ENCODE peak calls at places on chromosome 13, in seven cellular contexts. Q is H1, O is mesendoderm, U is H9, B is IMR-90, H is mesenchymal stem cell, T is trophoblast cell. V is an unnamed sample.
A peak's percentile ranks its signal among the peaks of the same experiment; 100 is the strongest.

GRCh38 chr13:28022848-28023518 is 34.5 kb upstream of the URAD start:
- DNase-seq in Q (peak; percentile 58), T (no peak), B (peak; percentile 46), O (peak; percentile 64), U (peak; percentile 39), H (no peak), V (peak; percentile 12)

GRCh38 chr13:110495376-110495775 is 66.1 kb downstream of the RAB20 start:
- DNase-seq in O (no peak), H (no peak), U (no peak), Q (no peak), T (no peak), B (no peak), V (no peak)

GRCh38 chr13:105139048-105139379 is 1396.4 kb downstream of the EFNB2 start:
- DNase-seq in B (no peak), U (no peak), O (no peak), Q (no peak), H (no peak), T (no peak), V (no peak)

GRCh38 chr13:67990868-67991267 is 760.7 kb upstream of the PCDH9 start:
- DNase-seq in U (no peak), Q (no peak), T (no peak), O (no peak), H (no peak), B (no peak), V (no peak)

GRCh38 chr13:78609464-78610205 is 6.3 kb upstream of the POU4F1 start:
- DNase-seq in T (no peak), H (no peak), O (peak; percentile 65), B (no peak), U (peak; percentile 72), Q (peak; percentile 72), V (peak; percentile 48)

GRCh38 chr13:93786846-93787245 is 560.2 kb downstream of the GPC6 start:
- DNase-seq in O (no peak), B (no peak), Q (no peak), U (no peak), T (no peak), H (peak; percentile 33), V (no peak)

GRCh38 chr13:91126806-91127205 is 220.7 kb upstream of the MIR17HG start:
- DNase-seq in B (no peak), T (no peak), U (no peak), O (no peak), Q (no peak), H (peak; percentile 6), V (no peak)

GRCh38 chr13:44951184-44951583 is 38.1 kb downstream of the NUFIP1 start:
- DNase-seq in T (no peak), U (no peak), B (peak; percentile 43), Q (no peak), H (no peak), O (no peak), V (no peak)

GRCh38 chr13:101115762-101116161 is 300.5 kb downstream of the NALCN start:
- DNase-seq in H (peak; percentile 28), T (no peak), O (peak; percentile 80), Q (no peak), U (peak; percentile 36), B (no peak), V (no peak)

GRCh38 chr13:100131863-100132574 is 43.1 kb downstream of the PCCA start:
- DNase-seq in H (peak; percentile 93), U (no peak), T (peak; percentile 7), O (peak; percentile 61), Q (no peak), B (peak; percentile 96), V (no peak)

GRCh38 chr13:32639502-32640105 is 53.4 kb downstream of the PDS5B start:
- DNase-seq in T (peak; percentile 30), U (no peak), H (peak; percentile 67), Q (no peak), O (peak; percentile 71), B (peak; percentile 77), V (peak; percentile 12)

GRCh38 chr13:113928701-113929627 is 44.9 kb downstream of the C13orf46 start:
- DNase-seq in B (peak; percentile 69), U (peak; percentile 22), T (no peak), Q (no peak), O (no peak), H (peak; percentile 62), V (no peak)

GRCh38 chr13:90445179-90445578 is 902.3 kb upstream of the MIR17HG start:
- DNase-seq in B (peak; percentile 90), O (peak; percentile 90), T (peak; percentile 64), U (peak; percentile 38), H (peak; percentile 68), Q (no peak), V (peak; percentile 15)

GRCh38 chr13:32905063-32905863 is 111.0 kb upstream of the KL start:
- DNase-seq in T (no peak), Q (no peak), O (peak; percentile 6), B (peak; percentile 3), U (no peak), H (no peak), V (no peak)

GRCh38 chr13:112747256-112747655 is 57.4 kb downstream of the ATP11A start:
- DNase-seq in T (no peak), O (no peak), B (no peak), U (no peak), Q (no peak), H (no peak), V (no peak)

GRCh38 chr13:113272791-113273190 is 24.2 kb upstream of the LAMP1 start:
- DNase-seq in U (no peak), B (no peak), Q (no peak), H (no peak), T (peak; percentile 29), O (no peak), V (no peak)

GRCh38 chr13:107138468-107138867 is 570.5 kb upstream of the ARGLU1 start:
- DNase-seq in H (no peak), O (peak; percentile 53), U (no peak), T (no peak), B (no peak), Q (no peak), V (no peak)

GRCh38 chr13:112469071-112469745 is 93.1 kb downstream of the SPACA7 start:
- DNase-seq in H (no peak), O (no peak), T (no peak), U (no peak), Q (peak; percentile 26), B (no peak), V (no peak)

GRCh38 chr13:108342369-108343289 is 73.1 kb downstream of the TNFSF13B start:
- DNase-seq in U (no peak), H (peak; percentile 38), T (no peak), B (peak; percentile 35), O (peak; percentile 48), Q (no peak), V (peak; percentile 14)

GRCh38 chr13:87274209-87274819 is 396.9 kb upstream of the SLITRK5 start:
- DNase-seq in T (peak; percentile 7), Q (peak; percentile 72), O (peak; percentile 77), B (peak; percentile 47), U (peak; percentile 36), H (peak; percentile 57), V (peak; percentile 60)

GRCh38 chr13:34817246-34817645 is 124.8 kb upstream of the NBEA start:
- DNase-seq in O (no peak), Q (no peak), B (no peak), T (peak; percentile 2), H (no peak), U (no peak), V (no peak)
- H2BK5ac ChIP-seq in O (no peak overlapping the region), Q (no peak overlapping the region), B (no peak overlapping the region), T (no peak overlapping the region), H (no peak overlapping the region), U (no peak overlapping the region), V (no peak overlapping the region)

GRCh38 chr13:46555722-46556121 is 2.8 kb downstream of the LRCH1 start:
- DNase-seq in T (no peak), O (no peak), B (no peak), U (no peak), H (no peak), Q (no peak), V (no peak)
- H2BK5ac ChIP-seq in T (no peak overlapping the region), O (no peak overlapping the region), B (no peak overlapping the region), U (no peak overlapping the region), H (no peak overlapping the region), Q (no peak overlapping the region), V (no peak overlapping the region)

GRCh38 chr13:76697277-76697676 is 188.9 kb downstream of the KCTD12 start:
- DNase-seq in O (no peak), H (peak; percentile 50), Q (no peak), T (no peak), U (no peak), B (no peak), V (no peak)
- H2BK5ac ChIP-seq in O (no peak overlapping the region), H (no peak overlapping the region), Q (no peak overlapping the region), T (peak overlapping the region; percentile 92), U (no peak overlapping the region), B (no peak overlapping the region), V (no peak overlapping the region)

GRCh38 chr13:73200432-73200831 is 141.6 kb downstream of the KLF5 start:
- DNase-seq in U (no peak), B (peak; percentile 49), H (no peak), O (no peak), Q (no peak), T (no peak), V (no peak)
- H2BK5ac ChIP-seq in U (no peak overlapping the region), B (no peak overlapping the region), H (no peak overlapping the region), O (no peak overlapping the region), Q (no peak overlapping the region), T (no peak overlapping the region), V (no peak overlapping the region)

GRCh38 chr13:103328899-103329298 is 262.7 kb upstream of the SLC10A2 start:
- DNase-seq in Q (no peak), B (no peak), T (no peak), U (no peak), O (no peak), H (no peak), V (no peak)
- H2BK5ac ChIP-seq in Q (no peak overlapping the region), B (no peak overlapping the region), T (no peak overlapping the region), U (no peak overlapping the region), O (no peak overlapping the region), H (no peak overlapping the region), V (no peak overlapping the region)

GRCh38 chr13:24699541-24699940 is 19.3 kb downstream of the ATP12A start:
- DNase-seq in Q (no peak), H (no peak), B (no peak), T (no peak), U (no peak), O (no peak), V (no peak)
- H2BK5ac ChIP-seq in Q (no peak overlapping the region), H (no peak overlapping the region), B (no peak overlapping the region), T (no peak overlapping the region), U (no peak overlapping the region), O (no peak overlapping the region), V (no peak overlapping the region)

GRCh38 chr13:75489502-75490263 is 7.7 kb upstream of the TBC1D4 start:
- DNase-seq in O (no peak), U (no peak), B (peak; percentile 69), H (peak; percentile 92), Q (no peak), T (peak; percentile 54), V (no peak)
- H2BK5ac ChIP-seq in O (no peak overlapping the region), U (no peak overlapping the region), B (no peak overlapping the region), H (no peak overlapping the region), Q (no peak overlapping the region), T (no peak overlapping the region), V (no peak overlapping the region)

GRCh38 chr13:26555413-26555812 is 2.1 kb upstream of the WASF3 start:
- DNase-seq in T (no peak), U (no peak), O (peak; percentile 40), Q (no peak), H (no peak), B (no peak), V (no peak)
- H2BK5ac ChIP-seq in T (no peak overlapping the region), U (no peak overlapping the region), O (no peak overlapping the region), Q (no peak overlapping the region), H (no peak overlapping the region), B (no peak overlapping the region), V (no peak overlapping the region)

V was measured in neuronal stem cell.